ENCODE peak calls at places on chromosomes 5 and 9, in eight cellular contexts. B is CD4-positive, alpha-beta memory T cell; O is HTR-8/SVneo; I is endothelial cell; W is NCI-H2029; X is naive thymus-derived CD4-positive, alpha-beta T cell; F is Daoy; A is ACHN. L is an unnamed sample.

GRCh38 chr9:114280636-114281315 is 42.1 kb upstream of the ORM1 start:
- DNase-seq in B (no peak), O (no peak), I (no peak), W (no peak), X (no peak), F (peak), A (no peak), L (no peak)

GRCh38 chr9:133585481-133586367 is 23.5 kb downstream of the FAM163B start:
- DNase-seq in B (no peak), O (no peak), I (no peak), W (no peak), X (no peak), F (no peak), A (no peak), L (no peak)

GRCh38 chr9:112111461-112111860 is 63.6 kb downstream of the SUSD1 start:
- DNase-seq in B (no peak), O (no peak), I (no peak), W (no peak), X (no peak), F (no peak), A (no peak), L (no peak)

GRCh38 chr5:176866913-176867312 is 32.2 kb downstream of the HK3 start:
- DNase-seq in B (no peak), O (no peak), I (no peak), W (no peak), X (no peak), F (no peak), A (no peak), L (no peak)

GRCh38 chr9:115673599-115673998 is 480.0 kb upstream of the PAPPA start:
- DNase-seq in B (no peak), O (no peak), I (no peak), W (no peak), X (no peak), F (peak), A (no peak), L (no peak)

GRCh38 chr5:175321927-175322532 is 122.0 kb downstream of the DRD1 start:
- DNase-seq in B (peak), O (no peak), I (peak), W (no peak), X (peak), F (peak), A (peak), L (peak)

GRCh38 chr9:20524776-20525175 is 97.5 kb downstream of the MLLT3 start:
- DNase-seq in B (no peak), O (no peak), I (no peak), W (no peak), X (no peak), F (no peak), A (no peak), L (no peak)

GRCh38 chr9:72305102-72305546 is 59.9 kb downstream of the ZFAND5 start:
- DNase-seq in B (no peak), O (no peak), I (peak), W (no peak), X (no peak), F (peak), A (peak), L (no peak)

GRCh38 chr5:76710991-76711390 is 4.9 kb upstream of the F2R start:
- DNase-seq in B (no peak), O (no peak), I (no peak), W (no peak), X (no peak), F (no peak), A (no peak), L (no peak)

GRCh38 chr5:67059747-67060490 is 136.7 kb downstream of the CD180 start:
- DNase-seq in B (no peak), O (no peak), I (no peak), W (no peak), X (no peak), F (peak), A (no peak), L (no peak)

GRCh38 chr5:136182618-136183017 is 10.3 kb downstream of the SMIM32 start:
- DNase-seq in B (no peak), O (no peak), I (no peak), W (no peak), X (no peak), F (no peak), A (no peak), L (no peak)

GRCh38 chr9:127330501-127330900 is 65.9 kb downstream of the GARNL3 start:
- DNase-seq in B (no peak), O (no peak), I (no peak), W (peak), X (no peak), F (no peak), A (no peak), L (peak)

GRCh38 chr9:132160802-132161742 is 786 bp upstream of the NTNG2 start:
- DNase-seq in B (peak), O (peak), I (no peak), W (no peak), X (peak), F (peak), A (peak), L (no peak)

GRCh38 chr9:81686614-81687520 is 2.5 kb downstream of the TLE1 start:
- DNase-seq in B (no peak), O (peak), I (peak), W (peak), X (peak), F (peak), A (peak), L (peak)

GRCh38 chr9:93633492-93634221 is 57.3 kb downstream of the PHF2 start:
- DNase-seq in B (no peak), O (no peak), I (no peak), W (no peak), X (no peak), F (no peak), A (no peak), L (no peak)